ENCODE peak calls at places on chromosomes 11 and 22, in five cellular contexts. S is IMR-90, X is neuronal stem cell, A is H1, I is mesenchymal stem cell. T is an unnamed sample.

GRCh38 chr11:126466288-126467045 is 111.0 kb downstream of the ST3GAL4 start:
- DNase-seq in S (no peak), X (no peak), A (no peak), I (no peak), T (no peak)

GRCh38 chr22:20868225-20868944 is 9.6 kb downstream of the SNAP29 start:
- DNase-seq in S (peak), X (no peak), A (no peak), I (peak), T (no peak)

GRCh38 chr11:121389651-121390050 is 62.5 kb upstream of the SORL1 start:
- DNase-seq in S (no peak), X (peak), A (no peak), I (no peak), T (peak)

GRCh38 chr11:34161812-34162506 is 56.5 kb downstream of the NAT10 start:
- DNase-seq in S (peak), X (no peak), A (no peak), I (no peak), T (peak)

GRCh38 chr22:39490966-39491680 is 11.0 kb upstream of the MIEF1 start:
- DNase-seq in S (no peak), X (no peak), A (no peak), I (no peak), T (no peak)

GRCh38 chr11:128297111-128297651 is 290.2 kb downstream of the ETS1 start:
- DNase-seq in S (peak), X (no peak), A (no peak), I (peak), T (no peak)

GRCh38 chr22:30325724-30326703 is 727 bp downstream of the TBC1D10A start:
- DNase-seq in S (no peak), X (no peak), A (no peak), I (peak), T (no peak)

GRCh38 chr11:18792066-18792591 is 531 bp upstream of the PTPN5 start:
- DNase-seq in S (no peak), X (peak), A (no peak), I (no peak), T (peak)

GRCh38 chr22:49966041-49966715 is 5.6 kb downstream of the PIM3 start:
- DNase-seq in S (no peak), X (no peak), A (no peak), I (no peak), T (no peak)

GRCh38 chr11:45354976-45355705 is 69.0 kb upstream of the SYT13 start:
- DNase-seq in S (peak), X (peak), A (no peak), I (peak), T (peak)

GRCh38 chr22:45626198-45626651 is 45.4 kb upstream of the ATXN10 start:
- DNase-seq in S (no peak), X (no peak), A (no peak), I (no peak), T (no peak)

GRCh38 chr22:50439314-50440250 is 35.3 kb downstream of the SBF1 start:
- DNase-seq in S (no peak), X (no peak), A (no peak), I (no peak), T (no peak)

GRCh38 chr11:88508558-88508807 is 170.9 kb upstream of the CTSC start:
- DNase-seq in S (no peak), X (no peak), A (no peak), I (no peak), T (no peak)

GRCh38 chr11:103923473-103923931 is 112.9 kb upstream of the DDI1 start:
- DNase-seq in S (no peak), X (no peak), A (no peak), I (no peak), T (peak)

GRCh38 chr11:61587951-61588695 is 7.2 kb upstream of the SYT7 start:
- DNase-seq in S (no peak), X (peak), A (no peak), I (no peak), T (peak)

GRCh38 chr11:104320956-104321355 is 157.0 kb upstream of the PDGFD start:
- DNase-seq in S (no peak), X (no peak), A (no peak), I (no peak), T (no peak)

GRCh38 chr11:68010058-68011041 is at the start of gene ALDH3B1:
- DNase-seq in S (peak), X (no peak), A (no peak), I (peak), T (peak)

GRCh38 chr11:68006606-68007166 is 2.8 kb upstream of the UNC93B1 start:
- DNase-seq in S (no peak), X (no peak), A (no peak), I (no peak), T (no peak)

GRCh38 chr11:68007498-68008380 is 2.4 kb upstream of the ALDH3B1 start:
- DNase-seq in S (no peak), X (no peak), A (no peak), I (no peak), T (no peak)

GRCh38 chr11:68009391-68010000 is 631 bp upstream of the ALDH3B1 start:
- DNase-seq in S (peak), X (no peak), A (no peak), I (peak), T (no peak)

DNA sequence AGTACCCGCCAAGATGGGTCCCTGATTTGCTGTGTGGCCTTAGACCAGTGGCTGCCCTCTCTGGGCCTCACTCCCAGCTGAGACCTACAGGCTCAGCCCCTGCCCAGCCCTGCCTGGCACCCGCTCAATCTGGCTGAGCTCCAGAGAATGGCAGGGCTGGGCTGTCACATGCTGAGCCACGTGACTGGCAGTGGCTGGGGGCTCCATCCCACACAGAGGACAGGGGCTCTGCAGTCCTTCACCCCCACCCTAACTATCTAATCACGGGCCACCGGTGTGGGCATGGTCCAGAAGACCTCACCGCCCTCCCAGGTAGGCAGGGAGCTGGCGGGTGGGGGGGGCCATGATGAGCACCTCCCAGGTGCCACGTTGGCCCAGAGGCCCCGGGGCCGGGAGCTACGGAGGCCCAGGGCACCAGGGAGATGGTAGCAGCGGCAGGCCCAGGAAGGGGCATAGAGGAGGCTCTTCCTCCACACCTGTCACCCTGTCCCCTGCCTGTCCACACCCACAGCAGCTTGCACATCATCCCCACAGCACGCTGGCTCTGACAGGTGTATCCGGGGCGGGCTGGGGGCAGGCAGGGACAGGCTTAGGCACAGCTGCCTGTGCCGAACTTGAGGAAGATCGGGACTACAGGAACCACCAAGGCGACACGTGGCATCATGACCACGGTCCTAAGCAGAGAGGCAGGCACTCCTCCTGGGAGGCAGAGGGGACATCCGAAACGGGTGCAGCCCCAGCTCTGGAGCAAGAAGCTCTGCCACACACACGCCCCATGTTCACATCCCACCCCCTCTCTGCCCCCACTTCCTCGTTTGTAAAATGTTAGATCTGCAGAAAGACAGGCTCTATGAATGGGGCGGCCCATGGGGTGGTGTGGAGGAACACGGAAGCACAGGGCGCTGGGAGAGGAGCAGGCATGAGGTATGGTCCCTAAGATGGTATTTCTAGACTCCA is 1.5 kb upstream of the ALDH3B1 start:
- DNase-seq in S (no peak), X (no peak), A (no peak), I (no peak), T (no peak)
- H3K4me3 ChIP-seq in S (no peak), X (no peak), A (no peak), I (peak), T (no peak)

GRCh38 chr11:13117344-13117743 is 108.2 kb downstream of the RASSF10 start:
- DNase-seq in S (no peak), X (no peak), A (no peak), I (no peak), T (no peak)
- H3K23ac ChIP-seq in S (peak), X (no peak), A (no peak), I (no peak), T (no peak)

GRCh38 chr11:134468081-134468668 is 56.1 kb upstream of the B3GAT1 start:
- DNase-seq in S (no peak), X (no peak), A (no peak), I (no peak), T (no peak)
- H3K4me3 ChIP-seq in S (no peak), X (no peak), A (no peak), I (no peak), T (no peak)

GRCh38 chr11:65125197-65126056 is 3.3 kb downstream of the MRPL49 start:
- DNase-seq in S (no peak), X (no peak), A (no peak), I (no peak), T (no peak)

GRCh38 chr11:65124480-65125196 is 2.5 kb downstream of the MRPL49 start:
- DNase-seq in S (no peak), X (no peak), A (no peak), I (no peak), T (no peak)

GRCh38 chr11:65128182-65129145 is 5.9 kb downstream of the SYVN1 start:
- DNase-seq in S (no peak), X (no peak), A (no peak), I (no peak), T (no peak)

GRCh38 chr11:65127473-65128181 is 5.5 kb downstream of the MRPL49 start:
- DNase-seq in S (no peak), X (no peak), A (no peak), I (no peak), T (no peak)

GRCh38 chr11:65126624-65127274 is 4.6 kb downstream of the MRPL49 start:
- DNase-seq in S (no peak), X (no peak), A (no peak), I (no peak), T (no peak)
- H3K23ac ChIP-seq in S (no peak), X (no peak), A (no peak), I (no peak), T (no peak)

GRCh38 chr11:3164138-3164539 is 971 bp downstream of the OSBPL5 start:
- DNase-seq in S (no peak), X (no peak), A (no peak), I (no peak), T (peak)

GRCh38 chr11:3164540-3165151 is 464 bp downstream of the OSBPL5 start:
- DNase-seq in S (no peak), X (no peak), A (no peak), I (no peak), T (peak)

GRCh38 chr11:3166268-3167142 is 1.4 kb upstream of the OSBPL5 start:
- DNase-seq in S (no peak), X (no peak), A (no peak), I (no peak), T (no peak)

GRCh38 chr11:3165916-3166267 is 782 bp upstream of the OSBPL5 start:
- DNase-seq in S (no peak), X (no peak), A (no peak), I (no peak), T (no peak)

GRCh38 chr11:3165152-3165705 is at the start of gene OSBPL5:
- DNase-seq in S (peak), X (no peak), A (no peak), I (peak), T (peak)
- H3K4me3 ChIP-seq in S (peak), X (peak), A (peak), I (peak), T (peak)

GRCh38 chr22:37577957-37578356 is 1.9 kb downstream of the LGALS2 start:
- DNase-seq in S (no peak), X (no peak), A (no peak), I (no peak), T (no peak)
- H3K23ac ChIP-seq in S (no peak), X (no peak), A (no peak), I (no peak), T (no peak)

DNA sequence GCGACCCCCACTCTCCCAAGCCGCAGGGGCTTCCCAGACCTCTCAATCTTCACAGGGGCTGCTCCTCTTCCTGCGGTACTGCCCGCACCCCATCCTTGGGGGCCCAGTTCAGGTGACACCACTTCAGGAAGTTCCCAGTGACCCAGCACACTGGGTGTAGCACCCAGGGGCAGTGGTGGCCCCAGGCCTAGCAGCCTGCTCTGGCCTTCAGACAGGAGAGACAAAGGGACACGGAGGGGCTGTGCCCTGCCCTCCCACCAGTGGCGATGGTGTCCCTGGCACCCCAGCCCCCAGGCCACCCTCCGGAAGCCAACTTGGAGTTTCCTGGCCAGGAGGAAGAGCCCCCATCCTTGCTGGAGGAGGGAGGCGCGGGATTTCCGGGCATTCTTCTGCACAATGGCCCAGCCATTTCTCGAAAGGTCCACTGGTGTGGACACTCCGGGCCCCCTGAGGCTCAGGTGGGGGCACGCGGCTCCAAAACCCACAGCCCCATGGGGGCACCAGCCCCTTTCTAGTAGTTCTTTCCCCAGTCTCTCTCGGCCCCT is 978 bp upstream of the CLDN5 start:
- DNase-seq in S (no peak), X (no peak), A (no peak), I (no peak), T (no peak)
- H3K4me3 ChIP-seq in S (no peak), X (no peak), A (no peak), I (no peak), T (no peak)

GRCh38 chr11:9074338-9075029 is 16.9 kb downstream of the SCUBE2 start:
- DNase-seq in S (no peak), X (no peak), A (no peak), I (no peak), T (no peak)

GRCh38 chr11:9076046-9076445 is 15.4 kb downstream of the SCUBE2 start:
- DNase-seq in S (no peak), X (no peak), A (no peak), I (no peak), T (no peak)

GRCh38 chr11:9077164-9077563 is 14.2 kb downstream of the SCUBE2 start:
- DNase-seq in S (no peak), X (no peak), A (no peak), I (peak), T (no peak)

GRCh38 chr11:9076661-9077060 is 14.7 kb downstream of the SCUBE2 start:
- DNase-seq in S (no peak), X (no peak), A (no peak), I (no peak), T (no peak)

DNA sequence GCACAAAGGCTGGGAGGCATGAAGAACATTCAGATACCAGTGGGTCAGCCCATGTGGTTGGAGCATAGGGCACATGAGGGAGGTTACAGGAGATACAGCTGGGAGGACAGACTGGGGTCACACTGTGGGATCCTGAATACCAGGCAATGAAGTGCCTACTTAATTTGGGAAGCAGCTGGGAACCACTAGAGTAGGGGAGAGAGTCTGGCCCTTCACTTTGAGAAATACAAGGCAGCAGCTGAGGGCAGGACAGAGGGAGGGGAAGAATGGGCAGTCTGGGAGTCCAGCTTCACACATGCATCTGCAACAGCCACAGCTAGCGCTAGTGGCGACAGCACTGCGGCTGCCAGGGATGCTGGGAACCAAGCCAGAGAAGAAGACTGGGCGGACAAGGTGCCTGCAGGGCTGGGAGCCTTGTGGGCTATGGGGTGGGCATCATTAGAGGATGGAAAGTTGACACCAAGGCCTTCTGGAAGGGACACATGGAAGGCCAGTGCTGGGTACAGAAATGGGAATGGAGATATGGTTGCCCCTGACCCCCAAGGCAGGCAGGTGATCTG is 15.9 kb downstream of the SCUBE2 start:
- DNase-seq in S (no peak), X (no peak), A (no peak), I (no peak), T (no peak)
- H3K23ac ChIP-seq in S (no peak), X (peak), A (no peak), I (no peak), T (no peak)

GRCh38 chr11:123193742-123194141 is 1.3 kb downstream of the CLMP start:
- DNase-seq in S (no peak), X (no peak), A (no peak), I (peak), T (peak)

GRCh38 chr11:123196060-123196714 is 1.1 kb upstream of the CLMP start:
- DNase-seq in S (no peak), X (no peak), A (no peak), I (no peak), T (peak)

GRCh38 chr11:123195182-123196059 is at the start of gene CLMP:
- DNase-seq in S (peak), X (no peak), A (no peak), I (peak), T (peak)

GRCh38 chr11:123191939-123192338 is 3.1 kb downstream of the CLMP start:
- DNase-seq in S (no peak), X (no peak), A (no peak), I (no peak), T (no peak)

DNA sequence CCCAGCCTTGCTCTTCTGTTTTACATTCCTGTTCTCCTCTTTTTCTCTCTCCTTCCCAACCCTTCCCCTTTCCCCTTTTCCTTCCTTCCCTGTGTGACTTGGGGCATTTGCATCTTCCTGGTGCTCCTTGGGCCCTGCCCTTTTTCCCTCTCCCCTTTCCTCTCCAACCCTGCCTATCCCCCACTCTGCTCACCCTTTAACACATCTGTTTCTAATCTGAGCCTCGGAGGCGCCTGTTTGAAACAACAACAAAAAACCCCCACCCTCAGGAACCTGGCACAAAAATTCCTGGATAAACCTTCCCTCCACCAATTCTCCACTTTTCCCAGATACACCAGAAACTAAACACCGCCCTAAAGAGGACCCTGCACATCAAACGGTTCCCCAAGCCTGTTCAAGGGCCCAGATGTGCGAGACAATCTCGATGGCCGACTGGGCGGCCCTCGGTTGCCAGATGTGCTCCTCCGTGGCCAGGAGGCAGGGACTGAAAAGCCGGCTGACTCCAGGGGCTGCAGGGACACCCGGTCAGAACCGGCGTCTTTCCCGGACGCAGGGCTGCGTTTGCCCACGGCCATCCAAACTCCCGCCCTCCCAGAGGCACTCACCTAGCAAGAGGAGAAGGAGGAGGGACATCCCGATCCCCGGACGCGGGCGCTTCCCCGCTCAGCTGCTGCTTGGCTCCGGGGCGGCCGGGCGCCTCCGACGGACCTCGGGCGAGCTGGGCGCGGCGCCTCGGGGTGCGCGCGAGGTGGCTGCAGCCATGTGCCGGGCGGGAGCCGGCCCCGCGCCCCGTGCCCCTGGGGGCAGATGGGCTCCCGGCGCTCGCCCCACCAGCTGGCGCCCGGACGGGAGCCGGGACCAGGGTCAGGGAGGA is 503 bp downstream of the CLMP start:
- DNase-seq in S (peak), X (peak), A (no peak), I (peak), T (peak)
- H3K4me3 ChIP-seq in S (peak), X (peak), A (peak), I (peak), T (peak)